ENCODE peak calls at places on chromosomes 1 and 21, in nine cellular contexts. G is tibial artery; L is lower lobe of right lung; U is left ventricle myocardium inferior; Q is Caco-2; R is iPS DF 6.9; V is prostate gland; H is PC-3; F is CD8-positive, alpha-beta memory T cell. B is an unnamed sample. For H3K27me3 and H3K4me1, the result is how much of the 10 kb centered on the place peaks cover.

GRCh38 chr1:227940791-227941241 is 6.9 kb downstream of the WNT9A start:
- DNase-seq in G (peak), L (peak), U (no peak), Q (no peak), R (no peak), V (no peak), H (no peak), F (no peak), B (peak)

GRCh38 chr1:230308039-230308438 is 118.1 kb downstream of the PGBD5 start:
- DNase-seq in G (no peak), L (peak), U (peak), Q (no peak), R (no peak), V (peak), H (peak), F (no peak), B (peak)

GRCh38 chr21:38388219-38388618 is 110.1 kb downstream of the ERG start:
- DNase-seq in G (no peak), L (no peak), U (no peak), Q (no peak), R (no peak), V (no peak), H (no peak), F (no peak), B (no peak)

GRCh38 chr1:151058682-151059341 is 610 bp downstream of the CDC42SE1 start:
- DNase-seq in G (no peak), L (peak), U (no peak), Q (peak), R (no peak), V (peak), H (peak), F (no peak), B (peak)

GRCh38 chr1:212287261-212287895 is 2.2 kb downstream of the PPP2R5A start:
- DNase-seq in G (no peak), L (no peak), U (no peak), Q (no peak), R (no peak), V (no peak), H (no peak), F (no peak), B (no peak)

GRCh38 chr1:21344750-21345443 is 54.6 kb upstream of the ECE1 start:
- DNase-seq in G (peak), L (peak), U (no peak), Q (no peak), R (no peak), V (no peak), H (no peak), F (no peak), B (no peak)

GRCh38 chr1:78339490-78339889 is 151.3 kb upstream of the PTGFR start:
- DNase-seq in G (no peak), L (no peak), U (no peak), Q (no peak), R (no peak), V (no peak), H (peak), F (no peak), B (no peak)

GRCh38 chr1:87600070-87600469 is 271.4 kb downstream of the LMO4 start:
- DNase-seq in G (no peak), L (no peak), U (no peak), Q (no peak), R (no peak), V (no peak), H (no peak), F (no peak), B (no peak)

GRCh38 chr21:34526236-34526617 is 14.2 kb upstream of the KCNE1 start:
- DNase-seq in G (no peak), L (no peak), U (no peak), Q (no peak), R (no peak), V (no peak), H (peak), F (no peak), B (no peak)

GRCh38 chr1:167090289-167090942 is at the start of gene GPA33:
- DNase-seq in G (no peak), L (no peak), U (no peak), Q (no peak), R (no peak), V (no peak), H (no peak), F (no peak), B (no peak)

GRCh38 chr1:246482780-246483179 is 24.3 kb downstream of the SMYD3 start:
- DNase-seq in G (no peak), L (no peak), U (no peak), Q (no peak), R (no peak), V (no peak), H (no peak), F (no peak), B (no peak)

GRCh38 chr1:21547876-21548275 is 38.7 kb downstream of the ALPL start:
- DNase-seq in G (no peak), L (no peak), U (no peak), Q (no peak), R (no peak), V (no peak), H (no peak), F (no peak), B (no peak)

GRCh38 chr1:180962178-180962577 is 49.5 kb downstream of the KIAA1614 start:
- DNase-seq in G (no peak), L (no peak), U (no peak), Q (no peak), R (no peak), V (no peak), H (no peak), F (no peak), B (peak)

GRCh38 chr1:223670458-223671159 is 5.1 kb upstream of the CAPN8 start:
- DNase-seq in G (no peak), L (peak), U (no peak), Q (peak), R (peak), V (no peak), H (peak), F (no peak), B (no peak)

GRCh38 chr1:224681816-224682215 is 65.7 kb downstream of the CNIH3 start:
- DNase-seq in G (no peak), L (no peak), U (no peak), Q (no peak), R (no peak), V (no peak), H (no peak), F (no peak), B (no peak)

GRCh38 chr1:218266356-218266755 is 18.7 kb upstream of the RRP15 start:
- DNase-seq in G (no peak), L (no peak), U (no peak), Q (no peak), R (no peak), V (no peak), H (peak), F (no peak), B (no peak)

GRCh38 chr1:64861611-64862010 is 104.7 kb downstream of the JAK1 start:
- DNase-seq in G (no peak), L (no peak), U (no peak), Q (peak), R (peak), V (no peak), H (peak), F (no peak), B (no peak)

GRCh38 chr1:63327417-63328139 is 5.2 kb downstream of the FOXD3 start:
- DNase-seq in G (no peak), L (peak), U (no peak), Q (peak), R (peak), V (no peak), H (peak), F (no peak), B (peak)

GRCh38 chr1:55894521-55894920 is 679.4 kb upstream of the USP24 start:
- DNase-seq in G (no peak), L (no peak), U (no peak), Q (no peak), R (no peak), V (no peak), H (peak), F (no peak), B (no peak)

DNA sequence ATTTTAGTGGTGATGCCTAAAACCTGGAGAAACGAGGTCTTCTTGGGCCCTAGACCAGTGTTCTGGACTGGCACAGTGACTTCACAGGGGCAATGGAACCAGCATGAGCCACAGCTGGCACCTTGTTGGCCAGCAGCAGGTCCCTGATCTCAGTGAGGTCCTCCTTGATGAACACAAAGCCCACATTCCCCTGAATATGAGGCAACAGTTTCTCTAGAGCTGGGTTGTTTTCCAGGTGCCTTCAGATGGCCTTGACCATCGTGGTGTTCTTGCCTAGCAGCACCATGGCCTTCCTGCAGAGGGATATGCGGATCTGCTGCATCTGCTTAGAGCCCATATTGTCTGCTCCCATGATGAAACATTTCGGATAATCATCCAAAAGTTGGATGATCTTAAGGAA is 44.9 kb upstream of the RAB3GAP2 start:
- DNase-seq in G (no peak), L (no peak), U (no peak), Q (no peak), R (no peak), V (no peak), H (no peak), F (no peak), B (no peak)
- H3K27me3 ChIP-seq in G (under half), L (under half), U (under half), Q (under half), R (under half), V (under half), H (under half), F (under half), B (under half)

GRCh38 chr21:40923914-40924313 is 77.0 kb upstream of the DSCAM start:
- DNase-seq in G (no peak), L (no peak), U (no peak), Q (no peak), R (no peak), V (no peak), H (no peak), F (no peak), B (no peak)

GRCh38 chr21:40925481-40925880 is 78.5 kb upstream of the DSCAM start:
- DNase-seq in G (no peak), L (no peak), U (no peak), Q (no peak), R (no peak), V (no peak), H (no peak), F (no peak), B (no peak)

GRCh38 chr21:40926238-40926637 is 79.3 kb upstream of the DSCAM start:
- DNase-seq in G (no peak), L (no peak), U (no peak), Q (no peak), R (no peak), V (no peak), H (no peak), F (no peak), B (no peak)

GRCh38 chr21:40924641-40925040 is 77.7 kb upstream of the DSCAM start:
- DNase-seq in G (no peak), L (no peak), U (no peak), Q (no peak), R (no peak), V (no peak), H (no peak), F (no peak), B (no peak)

GRCh38 chr21:40929833-40930232 is 82.9 kb upstream of the DSCAM start:
- DNase-seq in G (no peak), L (no peak), U (no peak), Q (no peak), R (no peak), V (no peak), H (no peak), F (no peak), B (no peak)
- H3K4me3 ChIP-seq in G (no peak), L (no peak), U (no peak), Q (no peak), R (no peak), V (no peak), H (no peak), F (no peak), B (no peak)

DNA sequence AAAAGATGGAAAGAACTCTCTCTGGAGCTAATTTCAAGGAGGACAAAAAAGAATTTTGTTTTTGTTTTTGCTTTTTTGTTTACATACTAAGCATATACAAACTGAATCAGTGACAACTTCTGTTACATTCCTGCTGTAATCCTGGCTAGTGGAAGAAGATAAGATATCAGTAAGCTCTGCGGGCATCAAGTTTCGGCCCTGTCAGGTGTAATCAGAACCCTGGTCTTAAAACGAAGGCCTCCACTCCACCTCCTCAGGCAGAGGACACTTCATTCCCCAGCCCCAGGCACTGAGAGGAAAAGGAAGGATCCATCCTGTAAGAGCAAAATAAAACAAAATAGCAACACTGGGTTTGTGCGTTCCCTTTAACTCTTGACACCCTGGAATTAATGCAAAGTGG is 88.9 kb upstream of the ARHGAP29 start:
- DNase-seq in G (no peak), L (no peak), U (no peak), Q (peak), R (no peak), V (no peak), H (peak), F (no peak), B (no peak)
- H3K4me1 ChIP-seq in G (half or more), L (under half), U (half or more), Q (half or more), R (under half), V (under half), H (half or more), F (under half), B (under half)

GRCh38 chr1:24926596-24927249 is 3.4 kb downstream of the RUNX3 start:
- DNase-seq in G (no peak), L (no peak), U (no peak), Q (no peak), R (no peak), V (no peak), H (no peak), F (no peak), B (no peak)

GRCh38 chr1:24929091-24929875 is 793 bp downstream of the RUNX3 start:
- DNase-seq in G (no peak), L (peak), U (no peak), Q (no peak), R (no peak), V (no peak), H (peak), F (peak), B (no peak)

GRCh38 chr1:24928631-24929090 is 1.4 kb downstream of the RUNX3 start:
- DNase-seq in G (no peak), L (no peak), U (no peak), Q (no peak), R (no peak), V (no peak), H (peak), F (peak), B (no peak)

GRCh38 chr1:24927473-24927872 is 2.6 kb downstream of the RUNX3 start:
- DNase-seq in G (no peak), L (no peak), U (no peak), Q (no peak), R (no peak), V (no peak), H (no peak), F (no peak), B (no peak)

GRCh38 chr1:24927886-24928630 is 2.0 kb downstream of the RUNX3 start:
- DNase-seq in G (no peak), L (no peak), U (no peak), Q (no peak), R (no peak), V (no peak), H (no peak), F (no peak), B (no peak)
- H3K27me3 ChIP-seq in G (under half), L (half or more), U (half or more), Q (under half), R (half or more), V (under half), H (half or more), F (under half), B (half or more)

GRCh38 chr1:203556047-203556851 is 62.3 kb downstream of the OPTC start:
- DNase-seq in G (peak), L (no peak), U (peak), Q (no peak), R (no peak), V (no peak), H (no peak), F (no peak), B (no peak)
- H3K4me3 ChIP-seq in G (no peak), L (no peak), U (peak), Q (no peak), R (no peak), V (no peak), H (no peak), F (no peak), B (no peak)

GRCh38 chr1:226736001-226736907 is 2.8 kb downstream of the ITPKB start:
- DNase-seq in G (peak), L (no peak), U (peak), Q (no peak), R (no peak), V (no peak), H (no peak), F (no peak), B (no peak)
- H3K4me1 ChIP-seq in G (under half), L (half or more), U (half or more), Q (under half), R (under half), V (under half), H (under half), F (under half), B (under half)

GRCh38 chr1:1602941-1603506 is 3.1 kb upstream of the FNDC10 start:
- DNase-seq in G (peak), L (no peak), U (no peak), Q (no peak), R (no peak), V (no peak), H (no peak), F (no peak), B (peak)
- H3K27me3 ChIP-seq in G (under half), L (under half), U (half or more), Q (under half), R (under half), V (under half), H (under half), F (under half), B (under half)

GRCh38 chr1:115063238-115063901 is 25.9 kb downstream of the TSPAN2 start:
- DNase-seq in G (no peak), L (no peak), U (no peak), Q (no peak), R (no peak), V (no peak), H (peak), F (no peak), B (no peak)

GRCh38 chr1:115064461-115064860 is 24.8 kb downstream of the TSPAN2 start:
- DNase-seq in G (no peak), L (no peak), U (no peak), Q (no peak), R (no peak), V (no peak), H (no peak), F (no peak), B (no peak)

GRCh38 chr1:115057661-115058249 is 28.1 kb downstream of the TSHB start:
- DNase-seq in G (no peak), L (no peak), U (no peak), Q (no peak), R (no peak), V (no peak), H (peak), F (no peak), B (no peak)

GRCh38 chr1:115062542-115063004 is 26.7 kb downstream of the TSPAN2 start:
- DNase-seq in G (no peak), L (peak), U (peak), Q (peak), R (no peak), V (peak), H (peak), F (peak), B (peak)

DNA sequence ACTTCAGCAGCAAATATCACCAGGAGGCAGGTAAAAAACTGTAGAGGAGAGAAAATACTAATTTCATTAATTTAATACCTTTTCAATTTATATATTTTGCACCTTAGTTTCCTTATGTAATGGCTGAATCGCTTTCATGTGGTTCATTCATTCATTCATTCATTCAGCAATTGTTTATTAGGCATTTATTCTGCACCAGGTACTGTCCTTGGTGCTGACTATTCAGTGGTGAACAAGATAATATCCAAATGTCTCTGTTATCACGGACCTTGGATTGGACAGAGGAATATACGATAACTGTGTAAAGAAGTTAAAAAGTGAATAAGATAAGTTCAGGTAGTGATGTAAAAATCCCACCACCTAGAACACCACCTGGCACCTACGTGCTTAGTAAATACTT is 28.8 kb downstream of the TSPAN2 start:
- DNase-seq in G (no peak), L (no peak), U (no peak), Q (no peak), R (no peak), V (no peak), H (peak), F (no peak), B (no peak)
- H3K4me3 ChIP-seq in G (no peak), L (no peak), U (no peak), Q (no peak), R (no peak), V (no peak), H (no peak), F (no peak), B (no peak)

DNA sequence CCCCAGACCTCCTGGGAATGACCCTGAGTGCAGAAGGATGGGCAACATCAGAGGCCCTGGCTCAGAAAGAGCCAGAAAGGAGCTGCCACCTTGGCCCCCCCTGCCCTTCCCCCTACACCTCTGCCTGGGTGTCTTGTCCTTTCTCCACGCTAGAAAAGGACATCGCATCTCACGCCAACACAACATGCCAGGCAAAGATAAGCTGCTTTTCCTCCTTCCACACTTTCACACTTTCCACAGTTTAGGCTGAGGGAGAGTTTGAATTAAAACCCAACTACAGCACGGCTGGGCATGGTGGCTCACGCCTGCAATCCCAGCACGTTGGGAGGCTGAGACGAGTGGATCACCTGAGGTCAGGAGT is 109.5 kb downstream of the SPSB1 start:
- DNase-seq in G (no peak), L (no peak), U (no peak), Q (no peak), R (no peak), V (no peak), H (no peak), F (no peak), B (no peak)
- H3K4me1 ChIP-seq in G (half or more), L (under half), U (under half), Q (under half), R (under half), V (under half), H (under half), F (under half), B (under half)

B was measured in upper lobe of right lung.